ENCODE peak calls at places on chromosome 7, in four cellular contexts. R is GM06990, X is cardiac fibroblast, P is mucosa of descending colon. E is an unnamed sample.

GRCh38 chr7:84536256-84536870 is 341.8 kb upstream of the SEMA3A start:
- DNase-seq in X (peak), R (no peak), P (no peak), E (no peak)

GRCh38 chr7:194257-194995 is 2.1 kb downstream of the FAM20C start:
- DNase-seq in P (peak), R (no peak), X (peak), E (peak)

GRCh38 chr7:42745357-42746022 is 166.4 kb downstream of the C7orf25 start:
- DNase-seq in X (peak), R (no peak), P (peak), E (peak)

GRCh38 chr7:118152149-118152548 is 31.8 kb upstream of the LSM8 start:
- DNase-seq in R (no peak), P (no peak), X (no peak), E (no peak)

GRCh38 chr7:18128846-18129245 is 101.2 kb upstream of the PRPS1L1 start:
- DNase-seq in X (no peak), P (no peak), R (no peak), E (no peak)

GRCh38 chr7:10798044-10798443 is 175.6 kb upstream of the PHF14 start:
- DNase-seq in P (no peak), R (no peak), X (no peak), E (no peak)

GRCh38 chr7:16509829-16510228 is 16.8 kb upstream of the LRRC72 start:
- DNase-seq in X (no peak), P (no peak), R (no peak), E (no peak)

GRCh38 chr7:127816354-127817190 is 164.6 kb downstream of the SND1 start:
- DNase-seq in X (no peak), R (no peak), P (no peak), E (no peak)

GRCh38 chr7:156160811-156161210 is 348.5 kb upstream of the SHH start:
- DNase-seq in R (no peak), P (peak), X (no peak), E (no peak)

GRCh38 chr7:12133865-12134264 is 77.2 kb upstream of the TMEM106B start:
- DNase-seq in X (no peak), P (peak), R (no peak), E (no peak)

GRCh38 chr7:16918288-16918895 is 36.6 kb upstream of the AGR3 start:
- DNase-seq in P (peak), X (peak), R (no peak), E (no peak)

DNA sequence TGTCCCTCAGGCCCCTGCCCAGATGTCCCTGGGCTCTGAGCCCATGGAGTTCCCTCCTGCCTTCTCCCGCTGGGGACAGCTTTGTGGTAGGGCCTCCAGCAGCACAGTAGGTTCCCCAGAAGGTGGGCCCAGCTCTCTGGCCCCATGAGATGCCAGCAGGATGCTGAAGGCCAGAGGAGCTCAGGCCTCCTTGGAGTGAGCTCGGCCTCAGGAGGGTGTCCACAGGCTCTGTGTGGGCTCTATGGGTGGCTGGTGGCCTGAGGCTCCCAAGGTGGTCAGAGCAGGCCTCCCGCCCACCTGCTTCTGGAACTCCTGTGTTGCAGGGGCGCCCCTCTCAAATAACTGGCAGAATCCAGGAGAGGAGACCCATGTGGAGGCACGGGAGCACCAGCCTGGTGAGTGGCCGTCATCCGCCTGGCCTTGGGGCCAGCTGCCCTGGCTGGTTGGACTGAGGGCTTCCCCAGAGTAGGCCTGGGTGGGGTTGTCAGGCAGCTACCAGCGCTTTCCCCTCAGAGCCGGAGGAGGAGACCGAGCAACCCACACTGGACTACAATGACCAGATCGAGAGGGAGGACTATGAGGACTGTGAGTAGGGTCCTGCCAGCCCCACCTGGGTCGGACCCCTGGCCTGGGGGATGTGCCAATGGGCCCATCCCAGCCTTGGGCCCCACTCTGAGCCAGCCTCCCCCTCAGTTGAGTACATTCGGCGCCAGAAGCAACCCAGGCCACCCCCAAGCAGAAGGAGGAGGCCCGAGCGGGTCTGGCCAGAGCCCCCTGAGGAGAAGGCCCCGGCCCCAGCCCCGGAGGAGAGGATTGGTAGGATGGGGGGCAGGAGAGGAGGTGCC is 3.2 kb downstream of the AEBP1 start:
- DNase-seq in P (no peak), R (no peak), X (no peak), E (no peak)
- H3K4me3 ChIP-seq in P (no peak), R (no peak), X (no peak), E (no peak)

GRCh38 chr7:36107926-36108631 is 45.0 kb upstream of the EEPD1 start:
- DNase-seq in P (no peak), X (no peak), R (no peak), E (no peak)

GRCh38 chr7:36100293-36100692 is 52.8 kb upstream of the EEPD1 start:
- DNase-seq in R (no peak), P (no peak), X (no peak), E (no peak)

GRCh38 chr7:36109013-36109627 is 43.9 kb upstream of the EEPD1 start:
- DNase-seq in P (no peak), R (no peak), X (no peak), E (no peak)

DNA sequence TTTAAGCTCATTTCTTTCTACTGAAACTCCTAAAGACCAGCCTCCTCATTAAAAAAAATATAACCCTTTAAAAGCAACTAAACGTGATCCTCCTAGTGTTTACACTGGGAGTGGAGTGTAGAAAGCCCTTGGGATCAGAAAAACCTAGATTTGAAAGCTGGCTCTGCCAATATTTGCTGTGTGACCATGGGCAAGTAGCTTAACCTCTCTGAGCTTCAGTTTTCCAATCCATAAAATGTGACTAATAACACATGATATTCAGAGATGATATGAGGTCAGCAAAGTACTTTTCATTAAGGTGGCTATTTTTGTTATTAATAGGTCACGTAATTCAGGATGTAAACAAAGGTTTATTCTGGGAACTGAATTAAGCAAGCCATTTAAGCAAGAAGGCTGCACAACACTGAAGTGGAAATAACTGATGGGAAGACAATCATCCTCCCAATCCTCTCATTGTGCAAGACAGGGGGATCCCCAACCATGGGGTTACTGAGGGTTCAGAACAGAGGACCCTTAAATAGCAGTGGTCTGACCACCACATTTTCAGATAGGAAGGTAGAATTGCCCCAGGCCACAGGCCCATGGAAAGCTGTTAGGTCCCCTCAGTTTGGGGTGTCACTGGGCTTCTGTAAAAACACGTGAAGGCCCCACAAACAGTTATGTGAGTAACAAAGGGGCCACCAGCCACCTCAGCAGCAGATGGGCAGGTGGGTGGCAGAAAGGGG is 49.1 kb upstream of the EEPD1 start:
- DNase-seq in R (no peak), X (no peak), P (no peak), E (no peak)
- TF ChIP-seq CTCF in R (no peak), X (no peak), P (no peak), E (no peak)

DNA sequence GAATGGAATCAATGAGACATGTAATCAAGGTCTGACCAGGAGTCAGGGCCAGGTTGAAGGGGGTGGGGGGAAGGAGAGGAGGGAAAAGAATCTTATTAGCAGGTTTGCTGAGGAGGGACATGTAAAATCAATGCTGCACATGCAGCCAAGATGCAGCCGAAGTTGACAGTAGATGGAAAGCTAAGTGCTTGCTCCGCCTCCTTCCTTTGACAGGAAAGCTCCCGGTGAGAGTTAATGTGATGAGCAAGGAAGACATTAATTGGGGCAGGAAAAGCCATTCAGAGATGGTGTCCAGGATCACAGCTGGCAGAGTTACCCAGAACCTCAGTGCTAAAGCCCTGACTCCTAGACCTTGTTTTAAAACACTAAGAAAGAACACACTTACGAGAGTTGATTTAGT is 24.3 kb downstream of the PLXNA4 start:
- DNase-seq in P (no peak), X (no peak), R (no peak), E (no peak)
- H3K4me3 ChIP-seq in P (no peak), X (no peak), R (no peak), E (no peak)

GRCh38 chr7:88203401-88203800 is 16.4 kb downstream of the SRI start:
- DNase-seq in R (no peak), P (no peak), X (no peak), E (no peak)

GRCh38 chr7:88204525-88205103 is 15.2 kb downstream of the SRI start:
- DNase-seq in R (no peak), X (no peak), P (no peak), E (no peak)

GRCh38 chr7:88202799-88203198 is 17.0 kb downstream of the SRI start:
- DNase-seq in X (no peak), P (no peak), R (no peak), E (no peak)

GRCh38 chr7:88200793-88201192 is 19.0 kb downstream of the SRI start:
- DNase-seq in X (no peak), R (no peak), P (no peak), E (no peak)

DNA sequence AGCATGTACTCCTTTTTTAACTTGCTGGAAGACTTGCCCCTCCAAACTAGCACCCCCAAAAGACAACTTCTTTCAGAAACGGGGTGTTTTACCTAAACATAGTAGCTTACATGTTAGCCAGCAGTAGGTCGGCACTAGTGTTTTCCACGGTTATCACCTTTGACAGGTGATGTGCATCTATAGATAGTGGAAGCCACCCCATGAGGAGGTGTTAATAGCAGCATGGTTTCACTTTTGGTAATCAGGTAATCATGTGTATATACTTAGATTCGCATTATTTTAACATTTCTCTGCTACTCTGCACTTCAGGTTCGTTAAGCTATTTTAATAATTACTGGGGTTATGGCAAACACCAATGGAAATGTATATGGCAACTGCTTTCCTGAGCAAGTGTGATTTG is 17.6 kb downstream of the SRI start:
- DNase-seq in X (no peak), P (no peak), R (no peak), E (no peak)
- TF ChIP-seq CTCF in X (no peak), P (no peak), R (no peak), E (no peak)

DNA sequence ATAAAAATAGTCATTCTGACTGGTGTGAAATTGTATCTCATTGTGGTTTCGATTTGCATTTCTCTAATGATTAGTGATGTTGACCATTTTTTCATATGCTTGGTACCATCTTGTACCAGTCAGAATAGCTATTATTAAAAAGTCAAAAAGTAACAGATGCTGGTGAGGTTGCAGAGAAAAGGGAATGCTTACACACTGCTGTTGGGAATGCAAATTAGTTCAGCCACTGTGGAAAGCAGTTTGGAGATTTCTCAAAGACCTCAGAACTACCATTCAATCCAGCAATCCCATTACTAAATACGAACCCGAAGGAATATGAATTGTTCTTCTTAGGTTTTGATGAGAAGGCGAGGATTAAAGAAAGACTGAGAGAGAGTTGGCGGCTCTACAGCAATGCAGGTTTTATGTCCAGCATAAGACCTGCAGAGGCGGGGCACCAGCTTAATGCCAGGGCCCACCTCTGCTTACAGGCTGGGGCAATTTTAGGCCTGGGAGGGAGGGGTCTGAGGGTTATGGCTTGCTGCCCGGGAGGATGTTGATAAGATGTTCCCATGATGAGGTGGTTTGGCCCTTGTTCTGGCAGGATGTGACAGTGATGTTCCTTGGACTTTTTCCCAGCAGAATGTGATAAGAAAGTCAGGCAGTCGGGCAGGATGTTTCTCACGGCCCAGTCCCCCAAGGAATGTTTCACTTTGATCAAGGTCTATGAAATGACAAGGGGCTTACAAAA is 74.4 kb downstream of the MEST start:
- DNase-seq in R (no peak), X (peak), P (no peak), E (peak)
- H3K4me3 ChIP-seq in R (no peak), X (no peak), P (no peak), E (no peak)

DNA sequence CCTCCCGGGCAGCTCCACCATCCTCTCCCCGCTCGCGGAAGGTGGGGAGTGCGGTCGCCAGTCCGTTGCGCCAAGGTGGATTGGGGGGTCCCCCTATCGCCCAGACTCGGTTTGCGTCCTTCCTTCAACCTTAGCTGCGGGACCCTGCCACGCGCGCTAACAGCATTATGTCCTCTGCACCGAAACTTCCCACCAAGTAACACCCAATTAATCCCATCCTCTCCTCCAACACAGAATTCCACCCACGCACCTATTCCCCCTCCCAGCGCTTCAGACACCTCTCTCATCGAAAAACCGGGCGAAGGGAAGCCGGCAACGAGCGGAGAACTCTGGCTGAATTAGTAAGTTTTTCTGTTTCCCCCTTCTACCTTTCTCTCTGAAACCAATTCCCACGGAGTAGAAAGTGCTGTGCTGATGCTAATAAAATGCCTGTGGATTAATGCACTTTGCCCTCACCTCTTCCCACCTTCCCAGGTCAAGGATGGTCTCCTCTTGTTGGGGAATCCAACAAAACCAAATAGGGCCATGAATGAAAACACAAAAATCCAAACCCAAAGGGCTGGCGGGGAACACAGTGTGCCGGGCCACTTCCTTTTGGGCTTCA is 940 bp downstream of the HOXA3 start:
- DNase-seq in X (no peak), R (no peak), P (no peak), E (no peak)
- TF ChIP-seq CTCF in X (no peak), R (no peak), P (no peak), E (no peak)

GRCh38 chr7:1533255-1533568 is 2.7 kb downstream of the MAFK start:
- DNase-seq in X (no peak), R (no peak), P (no peak), E (no peak)

GRCh38 chr7:1533569-1534329 is 3.2 kb downstream of the MAFK start:
- DNase-seq in R (peak), X (peak), P (no peak), E (peak)

GRCh38 chr7:1535100-1535458 is 4.6 kb downstream of the MAFK start:
- DNase-seq in P (no peak), X (no peak), R (no peak), E (peak)

GRCh38 chr7:1535695-1536094 is 5.2 kb downstream of the MAFK start:
- DNase-seq in R (no peak), P (no peak), X (no peak), E (no peak)

DNA sequence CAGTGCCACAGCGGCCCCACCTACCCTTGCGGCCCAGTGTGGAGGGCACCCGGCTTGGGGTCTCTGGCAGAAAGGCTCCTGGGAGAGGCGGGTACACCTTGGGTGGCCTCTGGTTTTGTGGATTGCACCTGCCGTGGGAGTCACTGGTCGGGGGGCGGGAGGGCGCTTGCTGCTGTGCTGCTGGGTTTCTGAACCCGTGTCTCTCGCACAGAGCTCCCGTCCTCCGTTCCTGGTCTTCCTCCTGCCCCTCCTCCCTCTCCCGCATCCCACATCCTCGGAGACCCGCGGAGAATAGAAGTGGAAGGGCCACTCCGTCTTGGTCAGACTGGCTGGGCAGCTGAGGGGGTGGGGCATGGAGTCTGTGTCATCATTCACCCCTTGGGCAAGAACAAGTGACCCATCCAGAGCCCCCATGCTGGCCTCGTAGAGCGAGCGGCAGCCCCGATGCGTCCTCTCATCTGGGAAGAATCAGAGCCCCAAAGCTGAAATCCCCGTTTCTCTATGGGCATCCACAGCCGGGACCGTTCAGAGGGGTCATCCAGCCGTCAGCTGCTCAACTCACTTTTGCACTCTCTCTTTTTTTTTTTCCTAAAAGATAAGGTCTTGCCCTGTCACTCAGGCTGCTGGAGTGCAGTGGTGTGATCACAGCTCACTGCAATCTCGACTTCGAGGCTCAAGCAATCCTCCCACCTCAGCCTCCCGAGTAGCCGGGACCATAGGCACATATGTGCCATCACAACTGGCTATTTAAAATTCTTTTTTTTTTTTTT is 4.0 kb downstream of the MAFK start:
- DNase-seq in P (no peak), R (no peak), X (no peak), E (no peak)
- H3K4me3 ChIP-seq in P (no peak), R (no peak), X (no peak), E (peak)

DNA sequence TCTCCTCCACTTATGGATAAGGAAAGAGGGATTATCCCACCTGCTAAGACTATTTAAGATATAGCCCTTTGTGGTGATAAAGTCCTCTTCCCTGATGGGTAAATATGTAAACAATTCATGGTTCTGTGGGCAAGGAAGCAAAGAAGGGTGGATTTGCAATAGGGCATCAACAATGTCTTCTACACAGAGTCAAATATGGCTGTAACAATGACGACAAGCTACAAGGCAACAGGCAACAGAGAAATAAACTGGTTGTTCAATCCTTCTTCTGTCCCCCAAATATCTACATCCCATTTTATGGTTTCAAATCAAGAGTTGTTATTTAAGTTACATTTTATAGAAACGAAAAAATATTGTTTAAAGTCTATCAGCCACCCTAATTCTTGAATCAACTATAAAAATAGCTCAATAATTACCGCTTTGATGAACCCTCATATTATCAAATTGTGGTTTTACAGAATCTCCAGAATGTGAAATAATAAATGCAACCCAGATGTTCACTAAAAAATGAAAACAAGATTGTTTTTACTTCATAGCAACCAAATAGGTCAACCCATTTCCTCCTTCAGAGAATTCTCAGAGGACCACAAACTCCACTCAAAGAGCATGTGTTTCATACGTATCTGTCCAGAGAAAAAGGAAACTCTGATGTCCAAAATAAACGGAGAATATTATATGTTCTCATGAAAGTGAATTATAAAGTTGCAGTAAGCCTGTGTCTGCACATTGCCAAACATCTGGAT is 13.8 kb downstream of the CYTH3 start:
- DNase-seq in P (no peak), X (peak), R (no peak), E (no peak)
- TF ChIP-seq CTCF in P (no peak), X (no peak), R (no peak), E (no peak)